ENCODE peak calls at places on chromosomes 7 and 10, in seven cellular contexts. K is CD8-positive, alpha-beta memory T cell; O is heart right ventricle; V is tibial artery; Q is Jurkat, Clone E6-1; X is HFF-Myc; P is astrocyte of the spinal cord. A is an unnamed sample.

GRCh38 chr10:6128591-6129383 is 40.0 kb downstream of the RBM17 start:
- DNase-seq in O (no peak), V (peak; percentile 66), K (no peak), X (no peak), Q (no peak), P (no peak), A (no peak)

GRCh38 chr10:75624632-75625031 is 193.2 kb downstream of the LRMDA start:
- DNase-seq in K (no peak), X (no peak), O (no peak), P (no peak), V (no peak), Q (no peak), A (no peak)

GRCh38 chr7:148264933-148265557 is 325.5 kb upstream of the C7orf33 start:
- DNase-seq in X (no peak), O (no peak), V (no peak), K (no peak), P (peak; percentile 53), Q (peak; percentile 45), A (no peak)

GRCh38 chr10:133276435-133277201 is at the start of gene ADAM8:
- DNase-seq in V (no peak), Q (no peak), K (peak; percentile 71), X (no peak), P (no peak), O (peak; percentile 48), A (peak; percentile 77)

GRCh38 chr10:119355930-119356329 is 148.6 kb downstream of the GRK5 start:
- DNase-seq in Q (no peak), X (no peak), O (no peak), K (no peak), V (no peak), P (no peak), A (no peak)

GRCh38 chr10:18377898-18378297 is 237.7 kb downstream of the CACNB2 start:
- DNase-seq in V (no peak), Q (no peak), P (no peak), X (no peak), K (no peak), O (no peak), A (no peak)

GRCh38 chr7:45647426-45647825 is 73.3 kb downstream of the ADCY1 start:
- DNase-seq in P (no peak), K (no peak), X (no peak), V (no peak), Q (no peak), O (no peak), A (no peak)

GRCh38 chr7:70614237-70614984 is 517.5 kb upstream of the GALNT17 start:
- DNase-seq in K (no peak), V (peak; percentile 92), P (peak; percentile 83), X (no peak), O (peak; percentile 86), Q (peak; percentile 7), A (no peak)

GRCh38 chr10:26334932-26335573 is 103.1 kb upstream of the APBB1IP start:
- DNase-seq in X (peak; percentile 12), Q (peak; percentile 79), O (no peak), K (peak; percentile 56), V (no peak), P (peak; percentile 55), A (peak; percentile 52)

GRCh38 chr10:119595134-119595714 is 1.5 kb downstream of the TIAL1 start:
- DNase-seq in P (peak; percentile 47), X (no peak), V (no peak), K (no peak), Q (no peak), O (no peak), A (no peak)

GRCh38 chr10:70779685-70780369 is 5.3 kb downstream of the TBATA start:
- DNase-seq in P (no peak), O (no peak), V (no peak), K (no peak), Q (no peak), X (no peak), A (peak; percentile 55)

GRCh38 chr10:102542800-102543418 is 39.1 kb downstream of the SUFU start:
- DNase-seq in P (peak; percentile 10), X (no peak), V (peak; percentile 6), O (no peak), Q (no peak), K (no peak), A (no peak)

GRCh38 chr10:6322805-6323204 is 120.1 kb downstream of the PFKFB3 start:
- DNase-seq in P (no peak), Q (no peak), X (no peak), V (no peak), O (no peak), K (no peak), A (no peak)

GRCh38 chr10:29297678-29298077 is 8.8 kb downstream of the LYZL1 start:
- DNase-seq in V (no peak), K (no peak), P (peak; percentile 16), X (no peak), O (no peak), Q (no peak), A (no peak)

GRCh38 chr7:142866361-142867096 is 11.7 kb downstream of the EPHB6 start:
- DNase-seq in X (no peak), P (no peak), V (no peak), Q (no peak), O (peak; percentile 21), K (no peak), A (no peak)

GRCh38 chr7:140062528-140063299 is at the start of gene PARP12:
- DNase-seq in X (no peak), K (peak; percentile 88), P (peak; percentile 85), Q (peak; percentile 71), O (peak; percentile 93), V (peak; percentile 91), A (peak; percentile 97)

GRCh38 chr10:97683556-97684357 is 3.3 kb downstream of the AVPI1 start:
- DNase-seq in O (no peak), Q (no peak), V (no peak), X (no peak), K (no peak), P (peak; percentile 45), A (peak; percentile 57)
- H3K4me3 ChIP-seq in O (no peak overlapping the region), Q (no peak overlapping the region), V (peak overlapping the region; percentile 84), X (peak overlapping the region; percentile 24), K (no peak overlapping the region), P (no peak overlapping the region), A (peak overlapping the region; percentile 79)

GRCh38 chr7:120856198-120856597 is 1.7 kb downstream of the TSPAN12 start:
- DNase-seq in Q (no peak), P (no peak), X (no peak), O (no peak), V (no peak), K (no peak), A (no peak)
- H3K4me3 ChIP-seq in Q (no peak overlapping the region), P (no peak overlapping the region), X (no peak overlapping the region), O (peak overlapping the region; percentile 71), V (peak overlapping the region; percentile 81), K (no peak overlapping the region), A (peak overlapping the region; percentile 70)

GRCh38 chr7:117072620-117073118 is 119.4 kb downstream of the ST7 start:
- DNase-seq in V (peak; percentile 82), Q (peak; percentile 41), K (no peak), O (peak; percentile 36), P (peak; percentile 90), X (no peak), A (peak; percentile 78)
- H3K4me3 ChIP-seq in V (peak overlapping the region; percentile 27), Q (no peak overlapping the region), K (no peak overlapping the region), O (peak overlapping the region; percentile 17), P (no peak overlapping the region), X (no peak overlapping the region), A (no peak overlapping the region)

GRCh38 chr7:13833872-13834271 is 155.6 kb downstream of the ETV1 start:
- DNase-seq in Q (no peak), O (no peak), V (no peak), X (no peak), P (no peak), K (no peak), A (no peak)

GRCh38 chr7:13832346-13832745 is 157.1 kb downstream of the ETV1 start:
- DNase-seq in Q (no peak), P (no peak), K (no peak), V (no peak), O (no peak), X (no peak), A (no peak)

GRCh38 chr7:13839063-13839462 is 150.4 kb downstream of the ETV1 start:
- DNase-seq in O (no peak), P (no peak), X (no peak), V (no peak), Q (no peak), K (no peak), A (no peak)

GRCh38 chr7:13834328-13834761 is 155.1 kb downstream of the ETV1 start:
- DNase-seq in X (no peak), O (no peak), P (no peak), Q (no peak), K (no peak), V (no peak), A (no peak)

DNA sequence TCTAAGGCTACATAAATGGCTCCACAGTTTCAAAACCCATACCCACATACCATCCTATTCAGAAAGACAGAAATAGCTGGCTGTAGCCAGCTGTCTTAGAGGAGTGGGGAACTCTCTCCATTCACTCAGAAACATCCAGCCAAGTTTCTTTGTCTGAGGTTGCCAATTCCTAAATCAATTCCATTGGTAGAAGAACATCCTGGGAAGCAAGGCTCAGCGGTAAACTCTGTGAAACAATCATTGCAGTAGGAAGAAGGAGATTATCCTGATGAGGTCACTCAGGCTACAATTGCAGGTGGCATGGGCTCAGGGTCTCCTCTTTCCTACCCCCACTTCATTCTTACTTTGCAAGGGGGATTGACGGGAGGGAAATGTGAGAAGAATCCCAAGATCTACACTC is 154.0 kb downstream of the ETV1 start:
- DNase-seq in Q (no peak), P (no peak), K (no peak), V (no peak), O (no peak), X (no peak), A (no peak)
- H3K4me3 ChIP-seq in Q (no peak overlapping the region), P (no peak overlapping the region), K (no peak overlapping the region), V (no peak overlapping the region), O (no peak overlapping the region), X (no peak overlapping the region), A (no peak overlapping the region)

GRCh38 chr10:86857097-86857825 is 100.2 kb downstream of the MMRN2 start:
- DNase-seq in X (no peak), O (no peak), Q (no peak), P (peak; percentile 10), V (no peak), K (no peak), A (no peak)
- H3K4me3 ChIP-seq in X (no peak overlapping the region), O (no peak overlapping the region), Q (no peak overlapping the region), P (no peak overlapping the region), V (no peak overlapping the region), K (no peak overlapping the region), A (no peak overlapping the region)

A was measured in lower lobe of right lung.